ENCODE peak calls at places on chromosome 22, in ten cellular contexts. One of them, this sample, is unnamed.

GRCh38 chr22:38298312-38299000 is 18.8 kb downstream of the CSNK1E start:
- DNase-seq in endodermal cell: peak
- DNase-seq in HFFc6: peak
- DNase-seq in PC-3: peak
- DNase-seq in fibroblast of lung: peak
- DNase-seq in GM12865: peak
- DNase-seq in mesothelial cell of epicardium: peak
- DNase-seq in endothelial cell: no peak
- DNase-seq in BJ: no peak
- DNase-seq in cardiac muscle cell: no peak
- DNase-seq in this sample: peak

GRCh38 chr22:22207845-22208564 is 36.6 kb upstream of the VPREB1 start:
- DNase-seq in endodermal cell: peak
- DNase-seq in HFFc6: peak
- DNase-seq in PC-3: peak
- DNase-seq in fibroblast of lung: peak
- DNase-seq in GM12865: peak
- DNase-seq in mesothelial cell of epicardium: peak
- DNase-seq in endothelial cell: peak
- DNase-seq in BJ: no peak
- DNase-seq in cardiac muscle cell: peak
- DNase-seq in this sample: peak

GRCh38 chr22:33393432-33393831 is 335.3 kb upstream of the SYN3 start:
- DNase-seq in endodermal cell: no peak
- DNase-seq in HFFc6: no peak
- DNase-seq in PC-3: no peak
- DNase-seq in fibroblast of lung: no peak
- DNase-seq in GM12865: no peak
- DNase-seq in mesothelial cell of epicardium: no peak
- DNase-seq in endothelial cell: no peak
- DNase-seq in BJ: no peak
- DNase-seq in cardiac muscle cell: no peak
- DNase-seq in this sample: no peak

GRCh38 chr22:29907753-29908515 is 25.0 kb downstream of the MTMR3 start:
- DNase-seq in endodermal cell: no peak
- DNase-seq in HFFc6: peak
- DNase-seq in PC-3: peak
- DNase-seq in fibroblast of lung: peak
- DNase-seq in GM12865: peak
- DNase-seq in mesothelial cell of epicardium: peak
- DNase-seq in endothelial cell: no peak
- DNase-seq in BJ: peak
- DNase-seq in cardiac muscle cell: peak
- DNase-seq in this sample: peak

GRCh38 chr22:50530857-50531545 is 1.2 kb upstream of the TYMP start:
- DNase-seq in endodermal cell: peak
- DNase-seq in HFFc6: no peak
- DNase-seq in PC-3: peak
- DNase-seq in fibroblast of lung: peak
- DNase-seq in GM12865: peak
- DNase-seq in mesothelial cell of epicardium: no peak
- DNase-seq in endothelial cell: peak
- DNase-seq in BJ: no peak
- DNase-seq in cardiac muscle cell: peak
- DNase-seq in this sample: no peak

GRCh38 chr22:38180841-38181452 is 683 bp downstream of the PLA2G6 start:
- DNase-seq in endodermal cell: peak
- DNase-seq in HFFc6: no peak
- DNase-seq in PC-3: peak
- DNase-seq in fibroblast of lung: peak
- DNase-seq in GM12865: peak
- DNase-seq in mesothelial cell of epicardium: no peak
- DNase-seq in endothelial cell: no peak
- DNase-seq in BJ: no peak
- DNase-seq in cardiac muscle cell: no peak
- DNase-seq in this sample: no peak

GRCh38 chr22:37904572-37905533 is 1.2 kb upstream of the MICALL1 start:
- DNase-seq in endodermal cell: peak
- DNase-seq in HFFc6: peak
- DNase-seq in PC-3: peak
- DNase-seq in fibroblast of lung: peak
- DNase-seq in GM12865: no peak
- DNase-seq in mesothelial cell of epicardium: no peak
- DNase-seq in endothelial cell: no peak
- DNase-seq in BJ: peak
- DNase-seq in cardiac muscle cell: peak
- DNase-seq in this sample: peak

GRCh38 chr22:43320943-43321900 is 21.9 kb downstream of the SCUBE1 start:
- DNase-seq in endodermal cell: no peak
- DNase-seq in HFFc6: no peak
- DNase-seq in PC-3: no peak
- DNase-seq in fibroblast of lung: no peak
- DNase-seq in GM12865: no peak
- DNase-seq in mesothelial cell of epicardium: no peak
- DNase-seq in endothelial cell: no peak
- DNase-seq in BJ: no peak
- DNase-seq in cardiac muscle cell: no peak
- DNase-seq in this sample: no peak

GRCh38 chr22:18032455-18033101 is 8.2 kb upstream of the MICAL3 start:
- DNase-seq in endodermal cell: no peak
- DNase-seq in HFFc6: peak
- DNase-seq in PC-3: peak
- DNase-seq in fibroblast of lung: peak
- DNase-seq in GM12865: no peak
- DNase-seq in mesothelial cell of epicardium: no peak
- DNase-seq in endothelial cell: no peak
- DNase-seq in BJ: no peak
- DNase-seq in cardiac muscle cell: no peak
- DNase-seq in this sample: no peak

GRCh38 chr22:50542416-50542927 is 3.2 kb upstream of the KLHDC7B start:
- DNase-seq in endodermal cell: no peak
- DNase-seq in HFFc6: peak
- DNase-seq in PC-3: no peak
- DNase-seq in fibroblast of lung: no peak
- DNase-seq in GM12865: peak
- DNase-seq in mesothelial cell of epicardium: no peak
- DNase-seq in endothelial cell: no peak
- DNase-seq in BJ: no peak
- DNase-seq in cardiac muscle cell: no peak
- DNase-seq in this sample: no peak

GRCh38 chr22:50252081-50253045 is 1.3 kb upstream of the HDAC10 start:
- DNase-seq in endodermal cell: peak
- DNase-seq in HFFc6: no peak
- DNase-seq in PC-3: peak
- DNase-seq in fibroblast of lung: peak
- DNase-seq in GM12865: peak
- DNase-seq in mesothelial cell of epicardium: peak
- DNase-seq in endothelial cell: peak
- DNase-seq in BJ: no peak
- DNase-seq in cardiac muscle cell: peak
- DNase-seq in this sample: no peak

GRCh38 chr22:19085233-19086043 is 36.8 kb downstream of the DGCR2 start:
- DNase-seq in endodermal cell: peak
- DNase-seq in HFFc6: peak
- DNase-seq in PC-3: peak
- DNase-seq in fibroblast of lung: peak
- DNase-seq in GM12865: peak
- DNase-seq in mesothelial cell of epicardium: no peak
- DNase-seq in endothelial cell: peak
- DNase-seq in BJ: no peak
- DNase-seq in cardiac muscle cell: no peak
- DNase-seq in this sample: no peak
- TF ChIP-seq CTCF in endodermal cell: peak
- TF ChIP-seq CTCF in HFFc6: peak
- TF ChIP-seq CTCF in PC-3: peak
- TF ChIP-seq CTCF in fibroblast of lung: peak
- TF ChIP-seq CTCF in GM12865: peak
- TF ChIP-seq CTCF in mesothelial cell of epicardium: no peak
- TF ChIP-seq CTCF in endothelial cell: no peak
- TF ChIP-seq CTCF in BJ: peak
- TF ChIP-seq CTCF in cardiac muscle cell: peak
- TF ChIP-seq CTCF in this sample: peak

GRCh38 chr22:19479358-19480172 is at the start of gene CDC45:
- DNase-seq in endodermal cell: peak
- DNase-seq in HFFc6: peak
- DNase-seq in PC-3: peak
- DNase-seq in fibroblast of lung: peak
- DNase-seq in GM12865: peak
- DNase-seq in mesothelial cell of epicardium: peak
- DNase-seq in endothelial cell: peak
- DNase-seq in BJ: peak
- DNase-seq in cardiac muscle cell: peak
- DNase-seq in this sample: peak

GRCh38 chr22:19476023-19476422 is 3.0 kb downstream of the UFD1 start:
- DNase-seq in endodermal cell: no peak
- DNase-seq in HFFc6: no peak
- DNase-seq in PC-3: no peak
- DNase-seq in fibroblast of lung: no peak
- DNase-seq in GM12865: no peak
- DNase-seq in mesothelial cell of epicardium: no peak
- DNase-seq in endothelial cell: no peak
- DNase-seq in BJ: no peak
- DNase-seq in cardiac muscle cell: no peak
- DNase-seq in this sample: no peak

GRCh38 chr22:19477321-19478085 is 1.5 kb downstream of the UFD1 start:
- DNase-seq in endodermal cell: no peak
- DNase-seq in HFFc6: no peak
- DNase-seq in PC-3: peak
- DNase-seq in fibroblast of lung: peak
- DNase-seq in GM12865: peak
- DNase-seq in mesothelial cell of epicardium: no peak
- DNase-seq in endothelial cell: no peak
- DNase-seq in BJ: no peak
- DNase-seq in cardiac muscle cell: no peak
- DNase-seq in this sample: no peak

GRCh38 chr22:19478466-19479357 is at the start of gene UFD1:
- DNase-seq in endodermal cell: peak
- DNase-seq in HFFc6: peak
- DNase-seq in PC-3: peak
- DNase-seq in fibroblast of lung: peak
- DNase-seq in GM12865: peak
- DNase-seq in mesothelial cell of epicardium: peak
- DNase-seq in endothelial cell: peak
- DNase-seq in BJ: no peak
- DNase-seq in cardiac muscle cell: peak
- DNase-seq in this sample: peak

DNA sequence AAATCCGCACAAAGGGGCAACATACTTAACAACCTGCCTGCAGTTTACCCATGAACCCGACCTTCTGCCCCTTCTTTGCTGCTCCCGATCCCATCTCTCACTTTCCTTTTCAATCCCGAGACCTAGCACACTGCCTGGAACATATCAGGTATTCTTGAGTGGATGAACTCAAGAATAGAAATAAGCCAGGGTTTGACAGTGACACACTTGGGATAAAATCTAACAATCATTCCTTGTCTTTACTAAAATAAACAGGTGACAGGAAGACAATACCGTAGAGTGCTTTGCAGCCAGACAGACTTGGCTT is 954 bp downstream of the UFD1 start:
- DNase-seq in endodermal cell: no peak
- DNase-seq in HFFc6: no peak
- DNase-seq in PC-3: no peak
- DNase-seq in fibroblast of lung: no peak
- DNase-seq in GM12865: no peak
- DNase-seq in mesothelial cell of epicardium: no peak
- DNase-seq in endothelial cell: no peak
- DNase-seq in BJ: no peak
- DNase-seq in cardiac muscle cell: no peak
- DNase-seq in this sample: no peak
- TF ChIP-seq CTCF in endodermal cell: no peak
- TF ChIP-seq CTCF in HFFc6: no peak
- TF ChIP-seq CTCF in PC-3: no peak
- TF ChIP-seq CTCF in fibroblast of lung: no peak
- TF ChIP-seq CTCF in GM12865: no peak
- TF ChIP-seq CTCF in mesothelial cell of epicardium: no peak
- TF ChIP-seq CTCF in endothelial cell: no peak
- TF ChIP-seq CTCF in BJ: no peak
- TF ChIP-seq CTCF in cardiac muscle cell: no peak
- TF ChIP-seq CTCF in this sample: no peak

GRCh38 chr22:46052801-46053562 is 76.0 kb upstream of the WNT7B start:
- DNase-seq in endodermal cell: peak
- DNase-seq in HFFc6: no peak
- DNase-seq in PC-3: peak
- DNase-seq in fibroblast of lung: peak
- DNase-seq in GM12865: no peak
- DNase-seq in mesothelial cell of epicardium: no peak
- DNase-seq in endothelial cell: no peak
- DNase-seq in BJ: no peak
- DNase-seq in cardiac muscle cell: no peak
- DNase-seq in this sample: no peak
- TF ChIP-seq CTCF in endodermal cell: no peak
- TF ChIP-seq CTCF in HFFc6: no peak
- TF ChIP-seq CTCF in PC-3: no peak
- TF ChIP-seq CTCF in fibroblast of lung: no peak
- TF ChIP-seq CTCF in GM12865: no peak
- TF ChIP-seq CTCF in mesothelial cell of epicardium: no peak
- TF ChIP-seq CTCF in endothelial cell: no peak
- TF ChIP-seq CTCF in BJ: no peak
- TF ChIP-seq CTCF in cardiac muscle cell: no peak
- TF ChIP-seq CTCF in this sample: no peak

GRCh38 chr22:27755521-27756211 is 45.9 kb downstream of the MN1 start:
- DNase-seq in endodermal cell: no peak
- DNase-seq in HFFc6: no peak
- DNase-seq in PC-3: no peak
- DNase-seq in fibroblast of lung: no peak
- DNase-seq in GM12865: no peak
- DNase-seq in mesothelial cell of epicardium: no peak
- DNase-seq in endothelial cell: no peak
- DNase-seq in BJ: no peak
- DNase-seq in cardiac muscle cell: no peak
- DNase-seq in this sample: no peak

GRCh38 chr22:27754247-27754887 is 47.2 kb downstream of the MN1 start:
- DNase-seq in endodermal cell: no peak
- DNase-seq in HFFc6: no peak
- DNase-seq in PC-3: no peak
- DNase-seq in fibroblast of lung: no peak
- DNase-seq in GM12865: no peak
- DNase-seq in mesothelial cell of epicardium: peak
- DNase-seq in endothelial cell: no peak
- DNase-seq in BJ: no peak
- DNase-seq in cardiac muscle cell: no peak
- DNase-seq in this sample: no peak

GRCh38 chr22:27756212-27756660 is 45.3 kb downstream of the MN1 start:
- DNase-seq in endodermal cell: no peak
- DNase-seq in HFFc6: no peak
- DNase-seq in PC-3: no peak
- DNase-seq in fibroblast of lung: no peak
- DNase-seq in GM12865: no peak
- DNase-seq in mesothelial cell of epicardium: no peak
- DNase-seq in endothelial cell: no peak
- DNase-seq in BJ: no peak
- DNase-seq in cardiac muscle cell: no peak
- DNase-seq in this sample: no peak

GRCh38 chr22:27752771-27753170 is 48.8 kb downstream of the MN1 start:
- DNase-seq in endodermal cell: no peak
- DNase-seq in HFFc6: peak
- DNase-seq in PC-3: peak
- DNase-seq in fibroblast of lung: no peak
- DNase-seq in GM12865: no peak
- DNase-seq in mesothelial cell of epicardium: no peak
- DNase-seq in endothelial cell: no peak
- DNase-seq in BJ: no peak
- DNase-seq in cardiac muscle cell: no peak
- DNase-seq in this sample: peak

GRCh38 chr22:27754888-27755480 is 46.6 kb downstream of the MN1 start:
- DNase-seq in endodermal cell: no peak
- DNase-seq in HFFc6: no peak
- DNase-seq in PC-3: no peak
- DNase-seq in fibroblast of lung: no peak
- DNase-seq in GM12865: no peak
- DNase-seq in mesothelial cell of epicardium: no peak
- DNase-seq in endothelial cell: no peak
- DNase-seq in BJ: no peak
- DNase-seq in cardiac muscle cell: no peak
- DNase-seq in this sample: no peak
- TF ChIP-seq CTCF in endodermal cell: no peak
- TF ChIP-seq CTCF in HFFc6: no peak
- TF ChIP-seq CTCF in PC-3: no peak
- TF ChIP-seq CTCF in fibroblast of lung: no peak
- TF ChIP-seq CTCF in GM12865: no peak
- TF ChIP-seq CTCF in mesothelial cell of epicardium: no peak
- TF ChIP-seq CTCF in endothelial cell: no peak
- TF ChIP-seq CTCF in BJ: no peak
- TF ChIP-seq CTCF in cardiac muscle cell: no peak
- TF ChIP-seq CTCF in this sample: no peak

This sample was measured in retinal pigment epithelial cell.